ENCODE peak calls at places on chromosomes 5 and 9, in six cellular contexts. One of them, this sample, is unnamed.

GRCh38 chr9:128781186-128782070 is 5.6 kb upstream of the TBC1D13 start:
- DNase-seq in CD8-positive, alpha-beta T cell: no peak
- DNase-seq in fibroblast of pulmonary artery: no peak
- DNase-seq in AG04449: no peak
- DNase-seq in colonic mucosa: no peak
- DNase-seq in HFF-Myc: no peak
- DNase-seq in this sample: no peak

GRCh38 chr5:82405166-82405565 is 127.0 kb upstream of the RPS23 start:
- DNase-seq in CD8-positive, alpha-beta T cell: no peak
- DNase-seq in fibroblast of pulmonary artery: peak
- DNase-seq in AG04449: peak
- DNase-seq in colonic mucosa: no peak
- DNase-seq in HFF-Myc: no peak
- DNase-seq in this sample: no peak

GRCh38 chr5:142597546-142598337 is 88.1 kb downstream of the FGF1 start:
- DNase-seq in CD8-positive, alpha-beta T cell: no peak
- DNase-seq in fibroblast of pulmonary artery: peak
- DNase-seq in AG04449: no peak
- DNase-seq in colonic mucosa: no peak
- DNase-seq in HFF-Myc: peak
- DNase-seq in this sample: peak

GRCh38 chr5:18270635-18271338 is 636.5 kb downstream of the TAF11L14 start:
- DNase-seq in CD8-positive, alpha-beta T cell: no peak
- DNase-seq in fibroblast of pulmonary artery: no peak
- DNase-seq in AG04449: no peak
- DNase-seq in colonic mucosa: no peak
- DNase-seq in HFF-Myc: no peak
- DNase-seq in this sample: no peak

GRCh38 chr9:113636693-113637092 is 173.2 kb downstream of the RGS3 start:
- DNase-seq in CD8-positive, alpha-beta T cell: no peak
- DNase-seq in fibroblast of pulmonary artery: no peak
- DNase-seq in AG04449: no peak
- DNase-seq in colonic mucosa: no peak
- DNase-seq in HFF-Myc: no peak
- DNase-seq in this sample: no peak

GRCh38 chr5:120457839-120458507 is 6.1 kb upstream of the PRR16 start:
- DNase-seq in CD8-positive, alpha-beta T cell: no peak
- DNase-seq in fibroblast of pulmonary artery: peak
- DNase-seq in AG04449: no peak
- DNase-seq in colonic mucosa: peak
- DNase-seq in HFF-Myc: no peak
- DNase-seq in this sample: no peak

GRCh38 chr5:168364738-168365550 is 73.5 kb downstream of the WWC1 start:
- DNase-seq in CD8-positive, alpha-beta T cell: no peak
- DNase-seq in fibroblast of pulmonary artery: peak
- DNase-seq in AG04449: no peak
- DNase-seq in colonic mucosa: no peak
- DNase-seq in HFF-Myc: no peak
- DNase-seq in this sample: peak

GRCh38 chr5:124740991-124741583 is 5.4 kb downstream of the ZNF608 start:
- DNase-seq in CD8-positive, alpha-beta T cell: no peak
- DNase-seq in fibroblast of pulmonary artery: no peak
- DNase-seq in AG04449: no peak
- DNase-seq in colonic mucosa: no peak
- DNase-seq in HFF-Myc: peak
- DNase-seq in this sample: no peak

GRCh38 chr5:172985596-172985995 is 2.0 kb downstream of the ATP6V0E1 start:
- DNase-seq in CD8-positive, alpha-beta T cell: no peak
- DNase-seq in fibroblast of pulmonary artery: no peak
- DNase-seq in AG04449: no peak
- DNase-seq in colonic mucosa: no peak
- DNase-seq in HFF-Myc: no peak
- DNase-seq in this sample: no peak

GRCh38 chr5:39102684-39103155 is 28.5 kb upstream of the RICTOR start:
- DNase-seq in CD8-positive, alpha-beta T cell: no peak
- DNase-seq in fibroblast of pulmonary artery: peak
- DNase-seq in AG04449: no peak
- DNase-seq in colonic mucosa: no peak
- DNase-seq in HFF-Myc: no peak
- DNase-seq in this sample: peak

GRCh38 chr5:126651013-126651577 is 50.3 kb downstream of the PHAX start:
- DNase-seq in CD8-positive, alpha-beta T cell: no peak
- DNase-seq in fibroblast of pulmonary artery: no peak
- DNase-seq in AG04449: no peak
- DNase-seq in colonic mucosa: no peak
- DNase-seq in HFF-Myc: no peak
- DNase-seq in this sample: no peak

GRCh38 chr5:15376088-15376487 is 123.9 kb upstream of the FBXL7 start:
- DNase-seq in CD8-positive, alpha-beta T cell: no peak
- DNase-seq in fibroblast of pulmonary artery: no peak
- DNase-seq in AG04449: no peak
- DNase-seq in colonic mucosa: no peak
- DNase-seq in HFF-Myc: no peak
- DNase-seq in this sample: no peak

GRCh38 chr9:133583586-133583985 is 25.6 kb downstream of the FAM163B start:
- DNase-seq in CD8-positive, alpha-beta T cell: no peak
- DNase-seq in fibroblast of pulmonary artery: no peak
- DNase-seq in AG04449: no peak
- DNase-seq in colonic mucosa: no peak
- DNase-seq in HFF-Myc: no peak
- DNase-seq in this sample: no peak

GRCh38 chr5:71537681-71538080 is 49.5 kb upstream of the MCCC2 start:
- DNase-seq in CD8-positive, alpha-beta T cell: no peak
- DNase-seq in fibroblast of pulmonary artery: peak
- DNase-seq in AG04449: no peak
- DNase-seq in colonic mucosa: no peak
- DNase-seq in HFF-Myc: no peak
- DNase-seq in this sample: no peak

GRCh38 chr9:93670208-93671029 is 94.0 kb downstream of the PHF2 start:
- DNase-seq in CD8-positive, alpha-beta T cell: no peak
- DNase-seq in fibroblast of pulmonary artery: peak
- DNase-seq in AG04449: no peak
- DNase-seq in colonic mucosa: peak
- DNase-seq in HFF-Myc: no peak
- DNase-seq in this sample: peak

GRCh38 chr9:89372230-89372816 is 54.0 kb downstream of the SECISBP2 start:
- DNase-seq in CD8-positive, alpha-beta T cell: peak
- DNase-seq in fibroblast of pulmonary artery: no peak
- DNase-seq in AG04449: no peak
- DNase-seq in colonic mucosa: no peak
- DNase-seq in HFF-Myc: no peak
- DNase-seq in this sample: no peak

GRCh38 chr5:157926953-157927352 is 68.0 kb upstream of the CLINT1 start:
- DNase-seq in CD8-positive, alpha-beta T cell: no peak
- DNase-seq in fibroblast of pulmonary artery: no peak
- DNase-seq in AG04449: no peak
- DNase-seq in colonic mucosa: no peak
- DNase-seq in HFF-Myc: no peak
- DNase-seq in this sample: no peak

GRCh38 chr5:3281346-3281745 is 314.3 kb upstream of the IRX1 start:
- DNase-seq in CD8-positive, alpha-beta T cell: no peak
- DNase-seq in fibroblast of pulmonary artery: no peak
- DNase-seq in AG04449: no peak
- DNase-seq in colonic mucosa: no peak
- DNase-seq in HFF-Myc: no peak
- DNase-seq in this sample: no peak

GRCh38 chr9:133522073-133522910 is 2.5 kb downstream of the MYMK start:
- DNase-seq in CD8-positive, alpha-beta T cell: no peak
- DNase-seq in fibroblast of pulmonary artery: no peak
- DNase-seq in AG04449: no peak
- DNase-seq in colonic mucosa: peak
- DNase-seq in HFF-Myc: no peak
- DNase-seq in this sample: no peak

GRCh38 chr9:86287013-86287412 is 4.7 kb upstream of the ISCA1 start:
- DNase-seq in CD8-positive, alpha-beta T cell: no peak
- DNase-seq in fibroblast of pulmonary artery: peak
- DNase-seq in AG04449: no peak
- DNase-seq in colonic mucosa: no peak
- DNase-seq in HFF-Myc: no peak
- DNase-seq in this sample: peak

GRCh38 chr9:98248737-98249474 is 6.5 kb downstream of the TBC1D2 start:
- DNase-seq in CD8-positive, alpha-beta T cell: no peak
- DNase-seq in fibroblast of pulmonary artery: peak
- DNase-seq in AG04449: peak
- DNase-seq in colonic mucosa: peak
- DNase-seq in HFF-Myc: peak
- DNase-seq in this sample: peak

GRCh38 chr5:179166886-179167841 is 107.0 kb downstream of the ZNF354C start:
- DNase-seq in CD8-positive, alpha-beta T cell: peak
- DNase-seq in fibroblast of pulmonary artery: peak
- DNase-seq in AG04449: no peak
- DNase-seq in colonic mucosa: peak
- DNase-seq in HFF-Myc: no peak
- DNase-seq in this sample: no peak

GRCh38 chr9:32705059-32705458 is 69.6 kb upstream of the TAF1L start:
- DNase-seq in CD8-positive, alpha-beta T cell: no peak
- DNase-seq in fibroblast of pulmonary artery: peak
- DNase-seq in AG04449: no peak
- DNase-seq in colonic mucosa: no peak
- DNase-seq in HFF-Myc: no peak
- DNase-seq in this sample: no peak

GRCh38 chr9:79580065-79580464 is 8.3 kb downstream of the TLE4 start:
- DNase-seq in CD8-positive, alpha-beta T cell: no peak
- DNase-seq in fibroblast of pulmonary artery: no peak
- DNase-seq in AG04449: no peak
- DNase-seq in colonic mucosa: no peak
- DNase-seq in HFF-Myc: no peak
- DNase-seq in this sample: no peak

GRCh38 chr9:79578891-79579290 is 7.1 kb downstream of the TLE4 start:
- DNase-seq in CD8-positive, alpha-beta T cell: no peak
- DNase-seq in fibroblast of pulmonary artery: no peak
- DNase-seq in AG04449: no peak
- DNase-seq in colonic mucosa: no peak
- DNase-seq in HFF-Myc: no peak
- DNase-seq in this sample: no peak

GRCh38 chr9:79581388-79581787 is 9.6 kb downstream of the TLE4 start:
- DNase-seq in CD8-positive, alpha-beta T cell: no peak
- DNase-seq in fibroblast of pulmonary artery: peak
- DNase-seq in AG04449: no peak
- DNase-seq in colonic mucosa: peak
- DNase-seq in HFF-Myc: no peak
- DNase-seq in this sample: no peak

GRCh38 chr9:79577969-79578723 is 6.4 kb downstream of the TLE4 start:
- DNase-seq in CD8-positive, alpha-beta T cell: no peak
- DNase-seq in fibroblast of pulmonary artery: no peak
- DNase-seq in AG04449: no peak
- DNase-seq in colonic mucosa: no peak
- DNase-seq in HFF-Myc: no peak
- DNase-seq in this sample: no peak

GRCh38 chr9:79579624-79580023 is 7.9 kb downstream of the TLE4 start:
- DNase-seq in CD8-positive, alpha-beta T cell: no peak
- DNase-seq in fibroblast of pulmonary artery: no peak
- DNase-seq in AG04449: no peak
- DNase-seq in colonic mucosa: no peak
- DNase-seq in HFF-Myc: no peak
- DNase-seq in this sample: no peak
- H3K4me3 ChIP-seq in CD8-positive, alpha-beta T cell: no peak
- H3K4me3 ChIP-seq in fibroblast of pulmonary artery: no peak
- H3K4me3 ChIP-seq in AG04449: no peak
- H3K4me3 ChIP-seq in colonic mucosa: no peak
- H3K4me3 ChIP-seq in HFF-Myc: peak
- H3K4me3 ChIP-seq in this sample: no peak

GRCh38 chr5:77645995-77646639 is 7.6 kb upstream of the OTP start:
- DNase-seq in CD8-positive, alpha-beta T cell: no peak
- DNase-seq in fibroblast of pulmonary artery: no peak
- DNase-seq in AG04449: no peak
- DNase-seq in colonic mucosa: no peak
- DNase-seq in HFF-Myc: no peak
- DNase-seq in this sample: no peak

GRCh38 chr5:77643654-77644404 is 5.3 kb upstream of the OTP start:
- DNase-seq in CD8-positive, alpha-beta T cell: no peak
- DNase-seq in fibroblast of pulmonary artery: no peak
- DNase-seq in AG04449: no peak
- DNase-seq in colonic mucosa: no peak
- DNase-seq in HFF-Myc: no peak
- DNase-seq in this sample: no peak

GRCh38 chr5:77645158-77645994 is 6.9 kb upstream of the OTP start:
- DNase-seq in CD8-positive, alpha-beta T cell: no peak
- DNase-seq in fibroblast of pulmonary artery: no peak
- DNase-seq in AG04449: no peak
- DNase-seq in colonic mucosa: no peak
- DNase-seq in HFF-Myc: no peak
- DNase-seq in this sample: no peak

GRCh38 chr5:77642915-77643653 is 4.6 kb upstream of the OTP start:
- DNase-seq in CD8-positive, alpha-beta T cell: no peak
- DNase-seq in fibroblast of pulmonary artery: no peak
- DNase-seq in AG04449: no peak
- DNase-seq in colonic mucosa: no peak
- DNase-seq in HFF-Myc: no peak
- DNase-seq in this sample: no peak

GRCh38 chr5:77644443-77645157 is 6.1 kb upstream of the OTP start:
- DNase-seq in CD8-positive, alpha-beta T cell: no peak
- DNase-seq in fibroblast of pulmonary artery: no peak
- DNase-seq in AG04449: no peak
- DNase-seq in colonic mucosa: no peak
- DNase-seq in HFF-Myc: no peak
- DNase-seq in this sample: no peak
- H3K4me3 ChIP-seq in CD8-positive, alpha-beta T cell: no peak
- H3K4me3 ChIP-seq in fibroblast of pulmonary artery: no peak
- H3K4me3 ChIP-seq in AG04449: no peak
- H3K4me3 ChIP-seq in colonic mucosa: no peak
- H3K4me3 ChIP-seq in HFF-Myc: no peak
- H3K4me3 ChIP-seq in this sample: no peak

DNA sequence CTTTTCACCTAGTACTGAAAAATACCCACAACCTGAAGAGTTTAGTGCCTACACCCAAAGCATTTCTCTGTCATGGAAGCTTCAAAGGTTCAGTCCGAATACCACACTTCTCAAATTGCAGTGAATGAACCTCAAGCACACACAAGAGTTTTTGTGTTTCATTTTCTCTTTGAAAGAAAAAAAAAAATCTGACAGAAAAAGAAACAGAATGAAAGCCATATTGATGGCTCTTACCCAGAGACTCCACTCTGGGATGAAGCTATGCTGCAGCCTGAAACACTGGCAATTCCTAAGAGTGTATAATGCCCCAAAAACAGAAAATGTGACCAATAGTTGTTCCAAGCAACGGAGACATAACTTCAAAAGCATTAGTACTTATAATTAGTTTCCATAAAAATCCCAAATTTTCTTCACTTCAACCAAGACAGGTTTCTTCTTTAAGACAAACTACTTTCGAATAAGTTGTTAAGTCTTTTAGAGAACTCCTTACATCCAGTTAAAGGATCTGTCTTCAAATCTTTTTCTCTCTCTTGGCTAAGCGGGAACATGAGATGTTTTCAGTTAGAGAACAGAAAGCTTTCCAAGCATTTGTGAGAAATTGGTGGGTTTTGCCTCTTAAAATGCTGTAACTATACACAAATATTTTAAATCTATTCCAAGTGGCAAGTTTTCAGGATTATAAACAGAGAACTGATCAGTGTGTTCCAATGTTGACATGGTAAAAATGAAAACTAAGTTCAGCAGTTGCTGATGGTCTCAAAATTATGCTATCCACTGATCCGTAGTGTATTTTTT is 100.6 kb downstream of the EBF1 start:
- DNase-seq in CD8-positive, alpha-beta T cell: no peak
- DNase-seq in fibroblast of pulmonary artery: no peak
- DNase-seq in AG04449: no peak
- DNase-seq in colonic mucosa: no peak
- DNase-seq in HFF-Myc: no peak
- DNase-seq in this sample: no peak
- H3K4me3 ChIP-seq in CD8-positive, alpha-beta T cell: no peak
- H3K4me3 ChIP-seq in fibroblast of pulmonary artery: no peak
- H3K4me3 ChIP-seq in AG04449: no peak
- H3K4me3 ChIP-seq in colonic mucosa: no peak
- H3K4me3 ChIP-seq in HFF-Myc: no peak
- H3K4me3 ChIP-seq in this sample: no peak

GRCh38 chr5:67011422-67011821 is 185.2 kb downstream of the CD180 start:
- DNase-seq in CD8-positive, alpha-beta T cell: no peak
- DNase-seq in fibroblast of pulmonary artery: no peak
- DNase-seq in AG04449: no peak
- DNase-seq in colonic mucosa: no peak
- DNase-seq in HFF-Myc: no peak
- DNase-seq in this sample: no peak
- H3K4me3 ChIP-seq in CD8-positive, alpha-beta T cell: no peak
- H3K4me3 ChIP-seq in fibroblast of pulmonary artery: no peak
- H3K4me3 ChIP-seq in AG04449: no peak
- H3K4me3 ChIP-seq in colonic mucosa: no peak
- H3K4me3 ChIP-seq in HFF-Myc: no peak
- H3K4me3 ChIP-seq in this sample: peak

This sample was measured in skeletal muscle cell.